ENCODE peak calls at places on chromosomes 16 and 17, in ten cellular contexts. Z, D, C, M, E, O, J, W, G and N are unnamed samples.

GRCh38 chr16:48212033-48212432 is 32.1 kb upstream of the LONP2 start:
- DNase-seq in Z (no peak), D (no peak), C (no peak), M (no peak), E (no peak), O (no peak), J (no peak), W (no peak), G (no peak), N (no peak)

GRCh38 chr16:67397812-67398545 is 4.7 kb upstream of the TPPP3 start:
- DNase-seq in Z (no peak), D (no peak), C (no peak), M (no peak), E (no peak), O (no peak), J (no peak), W (no peak), G (no peak), N (no peak)

GRCh38 chr16:55021595-55022475 is 91.2 kb downstream of the IRX5 start:
- DNase-seq in Z (peak; percentile 21), D (no peak), C (no peak), M (peak; percentile 49), E (no peak), O (no peak), J (no peak), W (peak; percentile 65), G (no peak), N (no peak)

GRCh38 chr17:62919388-62919787 is 46.6 kb upstream of the TANC2 start:
- DNase-seq in Z (no peak), D (no peak), C (no peak), M (peak; percentile 45), E (no peak), O (no peak), J (no peak), W (peak; percentile 20), G (no peak), N (no peak)

GRCh38 chr16:76897816-76898215 is 293.2 kb upstream of the MON1B start:
- DNase-seq in Z (no peak), D (no peak), C (no peak), M (no peak), E (no peak), O (no peak), J (no peak), W (no peak), G (no peak), N (no peak)

GRCh38 chr17:37828313-37829124 is 83.7 kb upstream of the HNF1B start:
- DNase-seq in Z (peak; percentile 77), D (no peak), C (no peak), M (peak; percentile 30), E (no peak), O (no peak), J (no peak), W (peak; percentile 78), G (no peak), N (no peak)

GRCh38 chr16:14616280-14616679 is 13.8 kb downstream of the PARN start:
- DNase-seq in Z (no peak), D (no peak), C (no peak), M (no peak), E (no peak), O (no peak), J (no peak), W (no peak), G (no peak), N (no peak)

GRCh38 chr17:75130632-75131277 is 787 bp downstream of the NT5C start:
- DNase-seq in Z (peak; percentile 81), D (peak; percentile 39), C (peak; percentile 51), M (no peak), E (peak; percentile 47), O (peak; percentile 57), J (no peak), W (peak; percentile 71), G (no peak), N (peak; percentile 73)

GRCh38 chr17:18025596-18026407 is 13.2 kb downstream of the ATPAF2 start:
- DNase-seq in Z (no peak), D (no peak), C (no peak), M (peak; percentile 89), E (no peak), O (no peak), J (no peak), W (peak; percentile 42), G (no peak), N (no peak)

GRCh38 chr17:70677783-70678647 is 508.7 kb downstream of the KCNJ2 start:
- DNase-seq in Z (no peak), D (no peak), C (no peak), M (no peak), E (no peak), O (no peak), J (no peak), W (peak; percentile 1), G (no peak), N (no peak)

GRCh38 chr17:40362696-40363479 is 1.6 kb downstream of the GJD3 start:
- DNase-seq in Z (peak; percentile 97), D (no peak), C (peak; percentile 74), M (no peak), E (peak; percentile 76), O (peak; percentile 96), J (no peak), W (peak; percentile 90), G (no peak), N (no peak)

GRCh38 chr17:33284022-33284421 is 9.1 kb downstream of the ASIC2 start:
- DNase-seq in Z (peak; percentile 70), D (peak; percentile 84), C (no peak), M (no peak), E (peak; percentile 62), O (no peak), J (peak; percentile 24), W (no peak), G (no peak), N (peak; percentile 59)

GRCh38 chr16:5071681-5072333 is at the start of gene ALG1:
- DNase-seq in Z (peak; percentile 86), D (peak; percentile 85), C (peak; percentile 92), M (peak; percentile 90), E (peak; percentile 91), O (peak; percentile 95), J (peak; percentile 87), W (peak; percentile 89), G (peak; percentile 93), N (peak; percentile 91)
- TF ChIP-seq POLR2A in Z (peak; percentile 98), D (peak; percentile 53), C (no peak), M (peak; percentile 98), E (peak; percentile 40), O (peak; percentile 97), J (no peak), W (peak; percentile 93), G (peak; percentile 36), N (peak; percentile 65)

GRCh38 chr17:45091778-45092425 is 30.8 kb downstream of the NMT1 start:
- DNase-seq in Z (peak; percentile 61), D (no peak), C (no peak), M (no peak), E (no peak), O (no peak), J (no peak), W (no peak), G (no peak), N (no peak)

GRCh38 chr17:45093444-45094110 is 32.5 kb downstream of the NMT1 start:
- DNase-seq in Z (no peak), D (peak; percentile 36), C (peak; percentile 61), M (no peak), E (no peak), O (no peak), J (peak; percentile 65), W (no peak), G (no peak), N (no peak)

GRCh38 chr17:45096141-45096540 is 35.0 kb downstream of the NMT1 start:
- DNase-seq in Z (peak; percentile 76), D (no peak), C (no peak), M (no peak), E (no peak), O (no peak), J (no peak), W (peak; percentile 62), G (no peak), N (no peak)

GRCh38 chr17:45090711-45091110 is 29.6 kb downstream of the NMT1 start:
- DNase-seq in Z (no peak), D (no peak), C (no peak), M (no peak), E (no peak), O (no peak), J (no peak), W (no peak), G (no peak), N (no peak)

GRCh38 chr17:45092932-45093430 is 31.9 kb downstream of the NMT1 start:
- DNase-seq in Z (peak; percentile 99), D (peak; percentile 91), C (peak; percentile 91), M (peak; percentile 98), E (peak; percentile 57), O (no peak), J (peak; percentile 82), W (no peak), G (peak; percentile 84), N (peak; percentile 82)
- TF ChIP-seq POLR2A in Z (no peak), D (peak; percentile 68), C (no peak), M (peak; percentile 18), E (no peak), O (no peak), J (no peak), W (no peak), G (peak; percentile 44), N (no peak)

GRCh38 chr16:69324585-69325253 is 5.7 kb downstream of the PDF start:
- DNase-seq in Z (no peak), D (no peak), C (no peak), M (no peak), E (no peak), O (no peak), J (no peak), W (no peak), G (no peak), N (no peak)
- TF ChIP-seq POLR2A in Z (no peak), D (no peak), C (no peak), M (no peak), E (no peak), O (no peak), J (no peak), W (no peak), G (no peak), N (no peak)

DNA sequence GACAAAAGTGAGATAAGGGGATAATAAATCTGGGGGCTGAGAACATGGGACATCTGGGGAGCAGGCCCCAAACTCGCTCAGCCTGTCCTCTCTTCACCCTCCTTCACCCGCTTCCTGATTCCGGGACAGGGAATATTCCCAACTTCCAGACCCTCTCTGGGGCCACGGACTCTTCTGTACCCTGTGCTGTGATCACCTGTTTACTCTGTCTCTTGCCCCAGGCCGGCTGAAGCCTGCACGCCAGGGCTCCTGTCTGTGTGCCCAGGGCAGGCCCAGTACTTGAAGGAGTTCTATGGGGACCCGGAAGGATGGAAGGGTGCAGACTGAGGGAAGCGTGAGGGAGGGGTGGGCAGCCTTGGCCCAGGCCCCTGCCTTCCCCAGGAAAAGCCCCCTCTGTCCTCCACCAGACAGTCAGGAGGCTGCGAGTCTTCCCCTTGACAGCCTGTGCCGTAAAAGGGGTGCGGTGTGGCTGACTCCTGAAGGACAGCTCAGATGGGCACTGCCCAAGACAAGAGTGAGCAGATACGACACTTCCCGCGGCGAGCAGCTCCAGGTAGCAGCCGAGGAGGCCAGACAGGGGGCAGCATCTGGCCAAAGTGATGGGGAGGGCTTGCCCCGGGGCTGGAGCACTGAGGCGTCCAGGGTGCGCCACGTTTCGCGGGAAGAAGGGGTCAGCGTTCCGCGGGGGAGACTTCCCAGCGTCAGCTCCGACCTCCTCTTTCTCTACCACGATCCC is 1.0 kb upstream of the CCNF start:
- DNase-seq in Z (no peak), D (peak; percentile 16), C (peak; percentile 48), M (no peak), E (peak; percentile 40), O (no peak), J (peak; percentile 25), W (peak; percentile 47), G (peak; percentile 39), N (peak; percentile 68)
- TF ChIP-seq POLR2A in Z (no peak), D (no peak), C (no peak), M (no peak), E (no peak), O (no peak), J (no peak), W (no peak), G (no peak), N (no peak)